ENCODE peak calls at places on chromosomes 11 and 22, in seven cellular contexts. P is dorsolateral prefrontal cortex; I is CD8-positive, alpha-beta memory T cell; N is activated effector memory CD4-positive, alpha-beta T cell treated with anti-CD3 and anti-CD28 coated beads, Interleukin-2, amount 50 U/mL, for 16 hours; X is HTR-8/SVneo; F is PC-3; Z is body of pancreas. A is an unnamed sample.

GRCh38 chr11:3824714-3825472 is 15.9 kb downstream of the RHOG start:
- DNase-seq in P (peak; percentile 60), N (peak; percentile 92), I (peak; percentile 74), Z (peak; percentile 62), F (no peak), X (peak; percentile 42), A (peak; percentile 17)

GRCh38 chr11:46601129-46601528 is 7.3 kb upstream of the AMBRA1 start:
- DNase-seq in Z (no peak), F (no peak), P (no peak), I (no peak), X (no peak), N (no peak), A (no peak)

GRCh38 chr22:41603873-41604332 is 14.3 kb upstream of the PMM1 start:
- DNase-seq in P (no peak), I (peak; percentile 59), X (no peak), F (no peak), N (peak; percentile 84), Z (no peak), A (no peak)

GRCh38 chr11:12792590-12792989 is 118.4 kb downstream of the TEAD1 start:
- DNase-seq in I (no peak), Z (peak; percentile 28), N (no peak), P (no peak), F (peak; percentile 80), X (no peak), A (no peak)

GRCh38 chr11:59144579-59145345 is 2.1 kb downstream of the FAM111A start:
- DNase-seq in X (peak; percentile 31), Z (peak; percentile 77), F (peak; percentile 97), N (peak; percentile 86), P (peak; percentile 53), I (peak; percentile 65), A (peak; percentile 87)

GRCh38 chr11:128716661-128717210 is 22.9 kb downstream of the FLI1 start:
- DNase-seq in I (peak; percentile 52), F (no peak), X (no peak), P (no peak), Z (no peak), N (peak; percentile 83), A (peak; percentile 59)

GRCh38 chr11:96012086-96012824 is 88.3 kb upstream of the MTMR2 start:
- DNase-seq in Z (peak; percentile 26), F (peak; percentile 58), N (peak; percentile 80), P (peak; percentile 55), I (peak; percentile 9), X (no peak), A (peak; percentile 65)

GRCh38 chr11:69453151-69453550 is 28.3 kb upstream of the LINC01488 start:
- DNase-seq in P (no peak), X (no peak), F (no peak), I (no peak), Z (no peak), N (no peak), A (no peak)

GRCh38 chr11:14258177-14258935 is 100.6 kb downstream of the RRAS2 start:
- DNase-seq in F (peak; percentile 76), X (peak; percentile 43), N (no peak), P (no peak), Z (no peak), I (no peak), A (peak; percentile 83)

GRCh38 chr22:44269117-44269498 is 43.6 kb downstream of the SHISAL1 start:
- DNase-seq in Z (no peak), F (no peak), P (no peak), N (no peak), I (no peak), X (no peak), A (no peak)

GRCh38 chr11:75056806-75057205 is 39.9 kb downstream of the OR2AT4 start:
- DNase-seq in Z (no peak), N (no peak), F (no peak), I (no peak), P (no peak), X (no peak), A (no peak)

GRCh38 chr11:129372609-129373488 is 2.8 kb upstream of the BARX2 start:
- DNase-seq in Z (no peak), N (no peak), I (no peak), X (no peak), F (no peak), P (no peak), A (peak; percentile 13)

GRCh38 chr11:19374189-19374588 is 133.4 kb upstream of the E2F8 start:
- DNase-seq in X (peak; percentile 89), P (no peak), N (no peak), I (no peak), Z (no peak), F (peak; percentile 91), A (peak; percentile 31)

GRCh38 chr11:70159612-70160570 is 43.2 kb upstream of the FADD start:
- DNase-seq in I (no peak), F (peak; percentile 99), X (no peak), N (no peak), P (no peak), Z (peak; percentile 17), A (peak; percentile 99)

A was measured in PC-9.